ENCODE peak calls at places on chromosomes 5 and 9, in four cellular contexts. M is HCT116, S is MM.1S, E is OCI-LY7. Z is an unnamed sample.

GRCh38 chr9:95626885-95627558 is 110.3 kb upstream of the PTCH1 start:
- DNase-seq in S (no peak), E (no peak), M (no peak), Z (peak; percentile 20)

GRCh38 chr5:154741415-154741814 is 13.8 kb upstream of the LARP1 start:
- DNase-seq in S (no peak), M (no peak), E (no peak), Z (no peak)

GRCh38 chr9:113587471-113588031 is 124.0 kb downstream of the RGS3 start:
- DNase-seq in M (no peak), E (peak; percentile 57), S (no peak), Z (no peak)

GRCh38 chr5:141223112-141223783 is at the start of gene PCDHB14:
- DNase-seq in S (peak; percentile 75), E (peak; percentile 34), M (peak; percentile 38), Z (peak; percentile 70)

GRCh38 chr5:168329302-168329701 is 37.9 kb downstream of the WWC1 start:
- DNase-seq in M (no peak), S (no peak), E (no peak), Z (no peak)

GRCh38 chr9:106479679-106480078 is 383.3 kb upstream of the ZNF462 start:
- DNase-seq in E (no peak), S (no peak), M (no peak), Z (peak; percentile 12)

GRCh38 chr9:131001990-131002389 is 7.0 kb upstream of the LAMC3 start:
- DNase-seq in E (no peak), M (no peak), S (no peak), Z (no peak)

GRCh38 chr5:14595189-14595588 is 13.6 kb downstream of the OTULINL start:
- DNase-seq in S (peak; percentile 88), M (no peak), E (peak; percentile 55), Z (no peak)

GRCh38 chr5:45847877-45848276 is 151.7 kb upstream of the HCN1 start:
- DNase-seq in S (no peak), M (no peak), E (no peak), Z (no peak)

GRCh38 chr9:100317706-100318105 is 35.0 kb downstream of the TEX10 start:
- DNase-seq in E (no peak), M (no peak), S (no peak), Z (peak; percentile 72)

GRCh38 chr5:153699035-153699434 is 208.6 kb downstream of the GRIA1 start:
- DNase-seq in M (no peak), S (no peak), E (no peak), Z (no peak)

GRCh38 chr5:72246954-72247442 is 73.0 kb downstream of the MRPS27 start:
- DNase-seq in M (no peak), E (no peak), S (no peak), Z (peak; percentile 38)

GRCh38 chr5:28766565-28767158 is 1728.3 kb upstream of the CDH9 start:
- DNase-seq in S (peak; percentile 58), E (peak; percentile 40), M (peak; percentile 16), Z (peak; percentile 47)

GRCh38 chr9:35179347-35180271 is 17.8 kb downstream of the UNC13B start:
- DNase-seq in M (no peak), E (no peak), S (no peak), Z (no peak)

GRCh38 chr9:92723299-92723625 is 41.4 kb downstream of the BICD2 start:
- DNase-seq in S (no peak), M (no peak), E (no peak), Z (no peak)

GRCh38 chr9:77597057-77597456 is 51.1 kb downstream of the GNA14 start:
- DNase-seq in E (no peak), S (no peak), M (no peak), Z (no peak)

GRCh38 chr5:43065384-43066230 is 25.5 kb upstream of the ANXA2R start:
- DNase-seq in S (peak; percentile 28), M (no peak), E (peak; percentile 73), Z (peak; percentile 81)

GRCh38 chr9:132538071-132538470 is 44.3 kb upstream of the BARHL1 start:
- DNase-seq in S (no peak), M (no peak), E (no peak), Z (no peak)

GRCh38 chr9:2570615-2571479 is 50.7 kb upstream of the VLDLR start:
- DNase-seq in M (peak; percentile 79), S (no peak), E (no peak), Z (peak; percentile 45)

GRCh38 chr9:17484906-17485305 is 94.0 kb upstream of the SH3GL2 start:
- DNase-seq in M (no peak), S (no peak), E (no peak), Z (peak; percentile 2)

GRCh38 chr5:37506241-37506640 is 127.1 kb downstream of the WDR70 start:
- DNase-seq in S (no peak), E (no peak), M (peak; percentile 80), Z (no peak)

GRCh38 chr9:128702949-128703615 is 779 bp downstream of the PKN3 start:
- DNase-seq in M (no peak), E (no peak), S (no peak), Z (peak; percentile 27)

GRCh38 chr9:22455181-22455580 is 8.6 kb downstream of the DMRTA1 start:
- DNase-seq in E (no peak), M (no peak), S (no peak), Z (no peak)

GRCh38 chr5:58963821-58964220 is 380.9 kb downstream of the RAB3C start:
- DNase-seq in S (no peak), M (no peak), E (no peak), Z (no peak)

GRCh38 chr9:4430492-4431261 is 59.6 kb upstream of the SLC1A1 start:
- DNase-seq in E (peak; percentile 2), M (no peak), S (no peak), Z (peak; percentile 55)

GRCh38 chr9:29691758-29692407 is 2118.6 kb upstream of the C9orf72 start:
- DNase-seq in M (peak; percentile 23), S (peak; percentile 15), E (peak; percentile 16), Z (no peak)

GRCh38 chr5:10227396-10227795 is 22.3 kb downstream of the ATPSCKMT start:
- DNase-seq in M (no peak), E (no peak), S (no peak), Z (peak; percentile 73)

GRCh38 chr9:130276121-130276520 is 10.6 kb downstream of the HMCN2 start:
- DNase-seq in S (no peak), E (no peak), M (no peak), Z (peak; percentile 32)

GRCh38 chr9:93301291-93301811 is 117.4 kb downstream of the WNK2 start:
- DNase-seq in M (no peak), E (peak; percentile 36), S (no peak), Z (no peak)

GRCh38 chr5:144088211-144088965 is 82.1 kb downstream of the YIPF5 start:
- DNase-seq in S (no peak), E (no peak), M (no peak), Z (peak; percentile 49)

GRCh38 chr5:76720988-76721569 is 5.2 kb downstream of the F2R start:
- DNase-seq in E (peak; percentile 36), M (no peak), S (peak; percentile 57), Z (no peak)
- TF ChIP-seq EZH2phosphoT487 in E (no peak), M (no peak), S (no peak), Z (no peak)

GRCh38 chr5:83513491-83513890 is 41.9 kb downstream of the VCAN start:
- DNase-seq in E (no peak), M (no peak), S (no peak), Z (no peak)

GRCh38 chr5:83513081-83513480 is 41.5 kb downstream of the VCAN start:
- DNase-seq in S (no peak), M (no peak), E (no peak), Z (no peak)

GRCh38 chr5:83516361-83516760 is 44.8 kb downstream of the VCAN start:
- DNase-seq in S (no peak), M (no peak), E (no peak), Z (no peak)

GRCh38 chr5:83518676-83519075 is 47.1 kb downstream of the VCAN start:
- DNase-seq in E (no peak), S (no peak), M (no peak), Z (peak; percentile 23)

DNA sequence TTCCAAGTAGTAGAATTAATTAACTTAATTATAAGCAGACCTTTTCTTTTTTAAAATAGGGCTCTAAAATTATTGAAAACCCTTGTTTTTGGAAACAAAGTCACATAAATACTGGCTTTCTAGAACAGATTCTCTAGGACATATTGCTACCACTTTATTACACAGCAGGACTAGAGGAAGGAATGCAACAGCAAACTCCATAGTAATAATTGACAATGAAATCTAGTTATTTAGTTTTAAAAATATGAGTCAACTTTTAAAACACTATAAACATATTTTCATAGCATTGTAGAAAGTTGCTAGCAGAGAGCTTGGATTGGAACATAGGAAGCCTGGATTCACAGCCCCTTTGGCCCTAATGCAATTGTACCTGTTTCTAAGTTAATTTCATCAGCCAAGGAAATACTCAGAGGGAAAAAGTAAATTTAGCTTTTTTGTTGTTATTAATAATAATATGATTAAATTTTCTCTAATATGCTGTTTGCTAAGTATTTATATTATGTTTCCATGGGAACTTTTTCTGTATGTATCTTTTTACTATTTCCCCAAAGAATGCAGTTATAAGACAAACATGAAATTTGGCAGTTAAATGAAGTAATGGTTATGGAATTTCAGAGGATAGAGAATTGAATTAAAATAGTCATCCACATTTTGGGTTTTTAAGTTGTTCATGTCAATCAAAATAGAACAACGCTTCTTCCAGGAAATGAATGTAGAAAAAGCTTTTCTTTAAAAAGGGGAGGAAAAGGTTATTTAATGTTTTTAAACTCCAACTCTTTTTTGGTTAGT is 45.6 kb downstream of the VCAN start:
- DNase-seq in M (no peak), S (no peak), E (no peak), Z (peak; percentile 34)
- TF ChIP-seq EZH2phosphoT487 in M (no peak), S (no peak), E (no peak), Z (no peak)

DNA sequence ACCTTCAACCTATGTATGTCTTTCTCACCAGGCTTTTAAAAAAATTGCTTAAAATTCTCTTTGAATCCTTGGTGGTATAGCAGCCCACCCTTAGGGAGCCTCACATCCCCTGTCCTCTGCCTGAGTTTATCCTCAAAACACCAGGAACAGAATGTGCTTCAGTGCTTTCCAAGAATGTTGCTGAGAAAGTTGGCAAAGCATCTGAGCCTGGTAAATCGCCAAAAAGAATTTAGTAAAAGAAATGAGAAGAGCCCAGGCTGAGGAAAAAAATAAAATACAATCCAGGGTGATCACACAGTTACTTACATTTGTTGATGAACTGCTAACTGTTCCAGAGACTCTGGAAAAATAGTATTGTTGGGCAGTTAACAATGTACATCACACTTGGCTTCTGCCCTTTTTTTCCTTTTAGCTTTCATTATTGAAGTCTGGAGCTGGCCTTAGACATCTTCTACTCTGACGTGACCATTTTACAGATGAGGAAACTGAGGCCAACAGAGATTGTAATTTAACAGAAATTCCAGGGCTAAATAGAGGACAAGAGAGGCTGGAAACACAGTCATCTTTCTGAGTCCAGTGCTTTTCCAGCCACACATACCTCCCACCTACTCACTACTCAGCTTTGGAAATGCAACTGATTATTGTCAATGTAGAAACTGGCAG is 86.5 kb upstream of the ALDH1A1 start:
- DNase-seq in E (no peak), M (no peak), S (no peak), Z (peak; percentile 38)
- TF ChIP-seq EZH2phosphoT487 in E (no peak), M (no peak), S (no peak), Z (no peak)

GRCh38 chr9:83280790-83281189 is 217.8 kb upstream of the RASEF start:
- DNase-seq in M (no peak), E (no peak), S (no peak), Z (no peak)
- TF ChIP-seq EZH2phosphoT487 in M (no peak), E (no peak), S (no peak), Z (no peak)

DNA sequence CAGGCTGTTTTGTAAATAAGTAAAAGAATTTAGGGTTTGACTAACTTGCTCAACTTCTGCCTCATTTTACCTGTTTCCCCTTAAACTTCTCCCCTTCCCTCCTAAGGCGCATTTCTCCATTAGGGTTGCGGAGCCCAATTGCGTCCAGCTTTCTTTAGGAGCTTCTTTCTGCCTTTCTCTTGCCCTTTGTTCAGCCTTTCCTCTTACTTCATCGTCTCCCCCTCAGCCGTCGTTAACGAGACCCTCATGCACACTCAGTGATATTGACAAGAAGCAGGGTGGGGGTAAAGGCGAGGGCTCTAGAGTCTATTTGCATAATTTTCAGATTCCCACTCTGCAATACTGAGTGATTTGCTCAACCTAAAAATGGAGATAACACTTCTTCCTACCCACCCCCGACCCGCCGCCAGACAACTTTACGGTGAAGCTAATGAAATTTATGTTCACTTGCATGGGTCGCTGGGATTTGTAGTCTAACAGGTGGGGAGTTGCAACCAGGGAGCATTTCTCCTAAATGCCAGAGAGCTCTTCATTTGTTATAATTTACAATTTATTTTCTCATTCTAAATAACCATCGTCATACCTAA is 1.3 kb upstream of the TBC1D2 start:
- DNase-seq in E (peak; percentile 38), M (no peak), S (peak; percentile 37), Z (peak; percentile 33)
- TF ChIP-seq EZH2phosphoT487 in E (no peak), M (no peak), S (no peak), Z (no peak)